ENCODE peak calls at places on chromosomes 16 and 17, in ten cellular contexts. S is stimulated activated CD4-positive, alpha-beta T cell treated with anti-CD3 and anti-CD28 coated beads, Interleukin-4, amount 100 ng/mL, for 4 hours; E is mesendoderm; Y is Ammon's horn; N is body of pancreas; G is brain pericyte; O is AG08395; X is posterior cingulate gyrus; H is bronchial epithelial cell; K is NCI-H69. W is an unnamed sample.

GRCh38 chr17:42306385-42306667 is 18.0 kb downstream of the STAT5A start:
- DNase-seq in O (no peak), X (no peak), E (no peak), S (no peak), G (no peak), Y (no peak), N (no peak), K (no peak), H (no peak), W (no peak)

GRCh38 chr17:82375359-82376041 is 3.9 kb downstream of the UTS2R start:
- DNase-seq in G (no peak), N (no peak), E (no peak), H (no peak), O (no peak), Y (no peak), K (no peak), X (no peak), S (no peak), W (no peak)

GRCh38 chr17:42132941-42133340 is 10.3 kb downstream of the HSPB9 start:
- DNase-seq in O (peak), E (no peak), Y (peak), X (peak), G (no peak), K (peak), H (peak), N (peak), S (no peak), W (peak)

GRCh38 chr16:73886378-73886777 is 410.2 kb upstream of the PSMD7 start:
- DNase-seq in G (no peak), K (no peak), H (no peak), S (no peak), N (no peak), E (no peak), Y (no peak), X (no peak), O (no peak), W (no peak)

GRCh38 chr17:29108806-29109476 is 66.0 kb downstream of the PIPOX start:
- DNase-seq in G (no peak), K (no peak), S (no peak), E (peak), X (no peak), O (no peak), H (no peak), N (peak), Y (no peak), W (no peak)

GRCh38 chr17:7219812-7220592 is at the start of the genes ACADVL and DLG4:
- DNase-seq in Y (peak), O (peak), N (peak), X (peak), K (peak), S (peak), E (peak), G (no peak), H (peak), W (peak)

GRCh38 chr16:85036398-85037049 is 8.9 kb downstream of the KIAA0513 start:
- DNase-seq in E (no peak), S (no peak), O (no peak), K (no peak), Y (no peak), N (no peak), X (no peak), H (no peak), G (no peak), W (no peak)

GRCh38 chr17:35315971-35316370 is 57.5 kb downstream of the SLFN11 start:
- DNase-seq in O (no peak), Y (no peak), G (no peak), N (no peak), E (no peak), H (no peak), X (no peak), K (no peak), S (no peak), W (no peak)

GRCh38 chr17:43877451-43878155 is 29.7 kb downstream of the MPP2 start:
- DNase-seq in S (no peak), K (no peak), G (no peak), X (no peak), E (no peak), O (no peak), N (no peak), H (no peak), Y (no peak), W (no peak)

GRCh38 chr16:78065344-78065743 is 34.1 kb upstream of the WWOX start:
- DNase-seq in S (no peak), N (no peak), G (no peak), X (no peak), E (no peak), Y (no peak), O (no peak), K (no peak), H (no peak), W (no peak)

GRCh38 chr16:81167851-81168250 is 70.6 kb upstream of the BCO1 start:
- DNase-seq in Y (no peak), K (no peak), H (no peak), O (no peak), E (no peak), G (no peak), X (no peak), N (no peak), S (no peak), W (no peak)

GRCh38 chr17:6195123-6195522 is 124.9 kb downstream of the WSCD1 start:
- DNase-seq in O (no peak), E (no peak), G (no peak), S (no peak), N (no peak), H (no peak), Y (peak), X (no peak), K (no peak), W (no peak)

GRCh38 chr16:52561910-52562741 is 15.2 kb upstream of the TOX3 start:
- DNase-seq in H (no peak), O (no peak), G (no peak), E (no peak), N (peak), K (peak), S (no peak), Y (no peak), X (no peak), W (no peak)

GRCh38 chr16:30000768-30001631 is 5.0 kb downstream of the INO80E start:
- DNase-seq in G (no peak), K (no peak), O (no peak), Y (no peak), E (no peak), H (no peak), S (no peak), N (no peak), X (no peak), W (no peak)

GRCh38 chr16:85475233-85475632 is 137.9 kb upstream of the GSE1 start:
- DNase-seq in N (no peak), E (no peak), S (no peak), H (no peak), K (peak), O (no peak), G (no peak), Y (no peak), X (no peak), W (no peak)

GRCh38 chr16:8989099-8989878 is 25.6 kb upstream of the USP7 start:
- DNase-seq in K (no peak), Y (no peak), H (no peak), O (no peak), X (no peak), N (peak), S (no peak), G (no peak), E (no peak), W (no peak)

GRCh38 chr17:35046740-35047283 is 16.7 kb downstream of the RFFL start:
- DNase-seq in O (no peak), X (no peak), G (no peak), S (peak), Y (peak), N (no peak), K (peak), H (peak), E (no peak), W (no peak)

GRCh38 chr16:67393111-67393789 is at the start of gene TPPP3:
- DNase-seq in Y (peak), K (peak), S (peak), H (peak), N (peak), X (peak), G (no peak), E (peak), O (peak), W (peak)

GRCh38 chr16:30948087-30948955 is 547 bp upstream of the ORAI3 start:
- DNase-seq in X (peak), K (peak), E (peak), H (peak), G (peak), N (peak), O (peak), S (no peak), Y (peak), W (peak)

GRCh38 chr16:17414421-17414820 is 56.3 kb downstream of the XYLT1 start:
- DNase-seq in E (no peak), H (no peak), G (no peak), Y (no peak), X (no peak), S (no peak), O (no peak), N (no peak), K (no peak), W (no peak)

GRCh38 chr16:90009172-90009899 is 9.9 kb downstream of the DBNDD1 start:
- DNase-seq in H (no peak), K (no peak), S (no peak), O (no peak), G (no peak), N (no peak), E (no peak), Y (no peak), X (no peak), W (no peak)

GRCh38 chr16:69190598-69190997 is 3.6 kb downstream of the SNTB2 start:
- DNase-seq in O (no peak), G (no peak), K (no peak), E (no peak), Y (no peak), H (no peak), S (no peak), X (no peak), N (no peak), W (no peak)

GRCh38 chr16:56370836-56371235 is 54.5 kb downstream of the AMFR start:
- DNase-seq in G (no peak), N (peak), O (no peak), X (no peak), H (no peak), S (no peak), K (no peak), Y (no peak), E (no peak), W (no peak)

GRCh38 chr17:44905006-44906000 is 6.1 kb upstream of the EFTUD2 start:
- DNase-seq in N (no peak), O (no peak), H (no peak), X (no peak), E (no peak), G (no peak), K (no peak), S (no peak), Y (no peak), W (no peak)

GRCh38 chr17:83154311-83155127 is 75.1 kb downstream of the METRNL start:
- DNase-seq in H (no peak), N (no peak), Y (no peak), G (no peak), E (no peak), K (no peak), O (no peak), X (no peak), S (no peak), W (no peak)

GRCh38 chr17:77824102-77824779 is 134.3 kb upstream of the TNRC6C start:
- DNase-seq in K (no peak), Y (no peak), G (no peak), X (no peak), N (no peak), S (no peak), E (no peak), H (no peak), O (no peak), W (no peak)

GRCh38 chr16:74800216-74800871 is 25.7 kb upstream of the FA2H start:
- DNase-seq in K (no peak), X (no peak), O (no peak), Y (no peak), E (no peak), H (no peak), S (no peak), N (no peak), G (no peak), W (no peak)

GRCh38 chr17:81376946-81377733 is 18.1 kb upstream of the BAHCC1 start:
- DNase-seq in Y (no peak), N (no peak), G (no peak), O (no peak), H (no peak), X (no peak), E (no peak), K (no peak), S (no peak), W (no peak)

GRCh38 chr17:47884905-47885735 is 10.9 kb upstream of the SP2 start:
- DNase-seq in X (no peak), G (no peak), H (no peak), N (no peak), E (no peak), Y (no peak), K (peak), S (no peak), O (no peak), W (no peak)

GRCh38 chr17:3609689-3610088 is 478 bp upstream of the TRPV1 start:
- DNase-seq in X (no peak), E (no peak), O (no peak), K (no peak), N (no peak), S (no peak), H (no peak), Y (no peak), G (no peak), W (no peak)

GRCh38 chr17:34195987-34196386 is 59.1 kb upstream of the CCL2 start:
- DNase-seq in N (no peak), G (no peak), H (no peak), Y (no peak), E (no peak), K (no peak), O (no peak), S (no peak), X (no peak), W (no peak)

GRCh38 chr17:42153919-42154491 is 784 bp downstream of the RAB5C start:
- DNase-seq in N (no peak), O (no peak), K (peak), Y (no peak), X (no peak), E (peak), S (no peak), G (no peak), H (peak), W (no peak)

GRCh38 chr17:9940826-9941225 is 35.8 kb upstream of the RCVRN start:
- DNase-seq in G (no peak), Y (no peak), E (no peak), X (no peak), N (no peak), K (no peak), S (no peak), H (no peak), O (no peak), W (no peak)

GRCh38 chr17:81552244-81553017 is at the start of gene FAAP100:
- DNase-seq in N (peak), S (peak), K (peak), X (peak), O (peak), H (peak), Y (peak), E (peak), G (no peak), W (peak)

GRCh38 chr17:13792314-13792713 is 190.6 kb upstream of the HS3ST3A1 start:
- DNase-seq in X (no peak), G (no peak), E (no peak), H (no peak), S (no peak), K (no peak), Y (no peak), N (no peak), O (peak), W (no peak)

GRCh38 chr16:74094514-74094913 is 202.1 kb upstream of the PSMD7 start:
- DNase-seq in S (no peak), Y (no peak), H (no peak), G (no peak), E (no peak), X (no peak), N (no peak), O (no peak), K (no peak), W (no peak)